ENCODE peak calls at places on chromosomes 1 and 21, in five cellular contexts. L, N, T, Y and B are unnamed samples.

GRCh38 chr21:38787461-38788274 is 18.1 kb upstream of the ETS2 start:
- DNase-seq in L (no peak), N (no peak), T (no peak), Y (no peak), B (no peak)

GRCh38 chr1:87370519-87370918 is 41.8 kb downstream of the LMO4 start:
- DNase-seq in T (no peak), Y (peak; percentile 9), L (no peak), N (no peak), B (no peak)

GRCh38 chr1:185441608-185442007 is 124.6 kb upstream of the IVNS1ABP start:
- DNase-seq in L (no peak), T (no peak), N (no peak), Y (peak; percentile 45), B (no peak)

GRCh38 chr1:107141491-107142369 is 891 bp downstream of the NTNG1 start:
- DNase-seq in T (no peak), L (peak; percentile 43), Y (peak; percentile 64), N (peak; percentile 48), B (peak; percentile 58)

GRCh38 chr1:24972257-24973242 is 42.5 kb upstream of the RUNX3 start:
- DNase-seq in Y (no peak), L (no peak), N (no peak), T (no peak), B (no peak)

GRCh38 chr1:36320767-36321118 is 2.7 kb downstream of the EVA1B start:
- DNase-seq in L (no peak), N (no peak), T (no peak), Y (no peak), B (no peak)

GRCh38 chr1:107870691-107871090 is 94.3 kb downstream of the VAV3 start:
- DNase-seq in Y (peak; percentile 54), L (no peak), T (no peak), N (no peak), B (no peak)

GRCh38 chr1:30756545-30757195 is 904 bp downstream of the LAPTM5 start:
- DNase-seq in N (no peak), Y (peak; percentile 81), L (no peak), T (peak; percentile 24), B (no peak)

GRCh38 chr21:46555678-46556077 is 49.2 kb downstream of the S100B start:
- DNase-seq in T (no peak), Y (no peak), N (no peak), L (no peak), B (no peak)

GRCh38 chr1:109257682-109258421 is 8.5 kb downstream of the CELSR2 start:
- DNase-seq in Y (no peak), L (no peak), T (no peak), N (no peak), B (no peak)

GRCh38 chr1:110339427-110340206 is 440 bp downstream of the RBM15 start:
- DNase-seq in Y (peak; percentile 56), N (peak; percentile 44), T (no peak), L (peak; percentile 58), B (peak; percentile 70)

GRCh38 chr1:21811875-21812305 is at the start of gene LDLRAD2:
- DNase-seq in N (peak; percentile 21), T (no peak), L (peak; percentile 13), Y (peak; percentile 67), B (peak; percentile 16)

GRCh38 chr1:156865865-156866678 is 5.4 kb downstream of the NTRK1 start:
- DNase-seq in N (no peak), L (no peak), Y (no peak), T (no peak), B (no peak)

GRCh38 chr1:214377886-214378285 is 96.9 kb downstream of the SMYD2 start:
- DNase-seq in N (no peak), Y (peak; percentile 85), L (no peak), T (no peak), B (no peak)

GRCh38 chr1:115469703-115470476 is 131.8 kb upstream of the NGF start:
- DNase-seq in T (peak; percentile 63), Y (peak; percentile 72), L (peak; percentile 59), N (peak; percentile 63), B (peak; percentile 57)

GRCh38 chr1:168606096-168606495 is 29.7 kb downstream of the XCL1 start:
- DNase-seq in N (no peak), Y (no peak), T (no peak), L (no peak), B (no peak)

GRCh38 chr1:186165303-186165702 is 209.8 kb downstream of the TPR start:
- DNase-seq in T (no peak), N (no peak), Y (no peak), L (no peak), B (no peak)

GRCh38 chr21:36320421-36321324 is 676 bp downstream of the MORC3 start:
- DNase-seq in N (peak; percentile 79), T (peak; percentile 70), L (peak; percentile 80), Y (peak; percentile 73), B (peak; percentile 78)

GRCh38 chr1:59705849-59706599 is 108.7 kb upstream of the HOOK1 start:
- DNase-seq in T (no peak), Y (peak; percentile 93), N (no peak), L (no peak), B (no peak)

GRCh38 chr1:55039342-55040082 is at the start of gene PCSK9:
- DNase-seq in N (no peak), L (no peak), T (no peak), Y (peak; percentile 51), B (no peak)

GRCh38 chr1:156246762-156247459 is 945 bp downstream of the PAQR6 start:
- DNase-seq in N (no peak), T (no peak), Y (no peak), L (no peak), B (no peak)

GRCh38 chr1:78145105-78145580 is 99.4 kb downstream of the GIPC2 start:
- DNase-seq in T (peak; percentile 49), L (peak; percentile 44), Y (peak; percentile 87), N (peak; percentile 45), B (peak; percentile 31)

GRCh38 chr1:223683586-223684487 is 18.3 kb upstream of the CAPN8 start:
- DNase-seq in L (peak; percentile 44), N (peak; percentile 32), Y (peak; percentile 70), T (peak; percentile 76), B (peak; percentile 35)

GRCh38 chr1:107895403-107896181 is 69.4 kb downstream of the VAV3 start:
- DNase-seq in T (no peak), Y (no peak), L (no peak), N (no peak), B (no peak)

GRCh38 chr21:45154511-45155508 is 80.4 kb downstream of the ADARB1 start:
- DNase-seq in Y (peak; percentile 72), L (no peak), T (no peak), N (no peak), B (no peak)

GRCh38 chr1:180581635-180582039 is 22.9 kb downstream of the OVAAL start:
- DNase-seq in N (no peak), T (no peak), Y (peak; percentile 28), L (no peak), B (no peak)

GRCh38 chr1:113608371-113608770 is 150.9 kb downstream of the PHTF1 start:
- DNase-seq in N (no peak), T (no peak), L (no peak), Y (no peak), B (no peak)

GRCh38 chr1:113615425-113615824 is 143.9 kb downstream of the PHTF1 start:
- DNase-seq in T (no peak), Y (peak; percentile 10), L (no peak), N (no peak), B (no peak)

GRCh38 chr1:113616201-113616600 is 143.1 kb downstream of the PHTF1 start:
- DNase-seq in L (no peak), Y (no peak), T (no peak), N (no peak), B (no peak)

GRCh38 chr1:113605099-113605498 is 154.2 kb downstream of the PHTF1 start:
- DNase-seq in T (no peak), N (no peak), L (no peak), Y (no peak), B (no peak)

GRCh38 chr1:113610372-113610771 is 148.9 kb downstream of the PHTF1 start:
- DNase-seq in L (no peak), T (no peak), Y (no peak), N (no peak), B (no peak)
- TF ChIP-seq CTCF in L (no peak), T (no peak), Y (no peak), N (no peak), B (no peak)

GRCh38 chr1:7222616-7223015 is 437.4 kb downstream of the CAMTA1 start:
- DNase-seq in L (no peak), N (no peak), T (no peak), Y (no peak), B (no peak)

GRCh38 chr1:7220007-7220406 is 434.8 kb downstream of the CAMTA1 start:
- DNase-seq in Y (no peak), T (no peak), L (no peak), N (no peak), B (no peak)

GRCh38 chr1:7221823-7222462 is 436.7 kb downstream of the CAMTA1 start:
- DNase-seq in N (no peak), Y (no peak), L (no peak), T (no peak), B (no peak)

GRCh38 chr1:7220712-7221252 is 435.5 kb downstream of the CAMTA1 start:
- DNase-seq in Y (no peak), L (no peak), T (no peak), N (no peak), B (no peak)

GRCh38 chr1:7218210-7218832 is 433.1 kb downstream of the CAMTA1 start:
- DNase-seq in L (peak; percentile 59), Y (peak; percentile 50), T (no peak), N (peak; percentile 50), B (peak; percentile 57)
- TF ChIP-seq CTCF in L (peak; percentile 63), Y (peak; percentile 70), T (no peak), N (peak; percentile 19), B (peak; percentile 63)

GRCh38 chr21:33914188-33914587 is 1.4 kb downstream of the ATP5PO start:
- DNase-seq in Y (no peak), T (no peak), L (no peak), N (no peak), B (no peak)

GRCh38 chr21:33916200-33916567 is 580 bp upstream of the ATP5PO start:
- DNase-seq in L (no peak), Y (no peak), T (no peak), N (no peak), B (no peak)

GRCh38 chr21:33909756-33910155 is 5.8 kb downstream of the ATP5PO start:
- DNase-seq in L (no peak), N (no peak), Y (no peak), T (no peak), B (no peak)

GRCh38 chr21:33917421-33917820 is 1.8 kb upstream of the ATP5PO start:
- DNase-seq in T (no peak), N (no peak), Y (no peak), L (no peak), B (no peak)

GRCh38 chr21:33915368-33916199 is at the start of gene ATP5PO:
- DNase-seq in T (peak; percentile 96), N (peak; percentile 92), L (peak; percentile 91), Y (peak; percentile 98), B (peak; percentile 95)
- TF ChIP-seq CTCF in T (no peak), N (no peak), L (no peak), Y (no peak), B (no peak)

DNA sequence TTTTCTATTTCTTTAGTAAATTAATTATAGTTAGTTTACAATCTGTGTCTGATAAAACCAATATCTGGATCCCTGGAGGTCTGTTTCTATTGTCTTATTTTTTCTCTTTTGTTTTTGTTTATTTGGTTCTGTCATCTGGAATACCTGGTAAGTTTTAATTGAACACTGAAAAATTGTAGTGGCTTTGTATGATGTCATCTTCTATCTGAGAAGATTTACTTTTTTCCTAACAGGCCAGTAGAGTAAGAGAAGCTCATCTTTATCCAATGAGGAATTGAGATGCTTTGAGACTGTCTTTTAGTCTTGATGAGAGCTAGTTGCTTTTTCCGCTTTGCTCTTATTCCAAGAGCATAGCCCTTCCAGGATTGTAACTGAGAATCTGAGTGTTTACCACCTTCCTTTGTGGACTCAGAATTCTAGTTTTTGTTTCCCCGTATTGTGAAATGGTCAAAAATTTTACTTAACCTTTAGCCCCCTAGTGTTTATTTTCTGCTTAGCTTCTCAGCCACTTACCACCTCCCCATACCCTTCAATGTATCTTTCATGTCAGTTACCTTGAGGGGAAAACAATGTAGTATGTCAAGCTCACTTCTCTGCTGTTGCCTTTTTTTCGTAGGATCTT is 25.0 kb downstream of the PTGFRN start:
- DNase-seq in N (peak; percentile 45), Y (peak; percentile 45), L (peak; percentile 41), T (no peak), B (no peak)
- TF ChIP-seq CTCF in N (peak; percentile 11), Y (peak; percentile 47), L (peak; percentile 41), T (no peak), B (peak; percentile 16)